ENCODE peak calls at places on chromosomes 4 and X, in ten cellular contexts. E is RWPE2, T is heart left ventricle, N is epithelial cell of prostate, M is lung, Q is thoracic aorta, I is iPS DF 6.9, P is tibial artery, D is endodermal cell, C is substantia nigra. A is an unnamed sample.

GRCh38 chrX:77446840-77447239 is 349 bp upstream of the FGF16 start:
- DNase-seq in T (no peak), M (no peak), C (no peak), P (no peak), E (no peak), D (peak; percentile 53), Q (no peak), I (no peak), N (no peak), A (no peak)

GRCh38 chr4:54726907-54727306 is 69.2 kb downstream of the KIT start:
- DNase-seq in D (no peak), P (no peak), T (no peak), M (no peak), E (no peak), I (no peak), N (no peak), C (no peak), Q (no peak), A (no peak)

GRCh38 chrX:75365243-75365975 is 91.5 kb downstream of the UPRT start:
- DNase-seq in Q (no peak), I (no peak), D (no peak), T (no peak), M (no peak), P (no peak), E (no peak), C (no peak), N (no peak), A (no peak)

GRCh38 chr4:98745372-98745771 is 87.0 kb upstream of the TSPAN5 start:
- DNase-seq in P (no peak), E (no peak), D (no peak), Q (no peak), M (no peak), T (no peak), C (no peak), I (no peak), N (no peak), A (no peak)

GRCh38 chr4:54085284-54085683 is 14.7 kb upstream of the GSX2 start:
- DNase-seq in Q (no peak), T (peak; percentile 36), D (no peak), N (peak; percentile 75), C (no peak), M (no peak), P (peak; percentile 86), I (no peak), E (peak; percentile 76), A (peak; percentile 80)

GRCh38 chrX:101682723-101683122 is 23.1 kb upstream of the ARMCX2 start:
- DNase-seq in E (no peak), N (no peak), C (no peak), P (no peak), Q (no peak), I (no peak), T (no peak), D (no peak), M (no peak), A (no peak)

GRCh38 chr4:151806511-151806927 is 45.7 kb upstream of the GATB start:
- DNase-seq in I (no peak), P (no peak), T (peak; percentile 44), Q (no peak), C (no peak), D (peak; percentile 44), N (no peak), E (no peak), M (no peak), A (peak; percentile 53)

GRCh38 chr4:163808091-163808490 is 313.6 kb downstream of the TMA16 start:
- DNase-seq in E (no peak), I (no peak), N (no peak), T (no peak), P (no peak), D (no peak), M (no peak), C (no peak), Q (no peak), A (no peak)

GRCh38 chr4:76311896-76312331 is 5.4 kb downstream of the STBD1 start:
- DNase-seq in T (no peak), P (no peak), D (no peak), N (no peak), C (no peak), I (no peak), M (no peak), E (no peak), Q (no peak), A (no peak)

GRCh38 chrX:118802857-118803256 is 20.8 kb upstream of the ZCCHC12 start:
- DNase-seq in T (no peak), N (no peak), E (no peak), D (no peak), Q (no peak), C (no peak), P (no peak), M (no peak), I (no peak), A (no peak)

GRCh38 chr4:168551211-168551610 is 54.4 kb downstream of the PALLD start:
- DNase-seq in E (no peak), T (no peak), P (no peak), I (no peak), C (no peak), Q (no peak), N (no peak), M (no peak), D (no peak), A (no peak)

GRCh38 chr4:145216532-145216931 is 36.1 kb upstream of the OTUD4 start:
- DNase-seq in E (no peak), N (no peak), D (no peak), I (no peak), P (no peak), C (no peak), Q (no peak), T (no peak), M (no peak), A (peak; percentile 10)

DNA sequence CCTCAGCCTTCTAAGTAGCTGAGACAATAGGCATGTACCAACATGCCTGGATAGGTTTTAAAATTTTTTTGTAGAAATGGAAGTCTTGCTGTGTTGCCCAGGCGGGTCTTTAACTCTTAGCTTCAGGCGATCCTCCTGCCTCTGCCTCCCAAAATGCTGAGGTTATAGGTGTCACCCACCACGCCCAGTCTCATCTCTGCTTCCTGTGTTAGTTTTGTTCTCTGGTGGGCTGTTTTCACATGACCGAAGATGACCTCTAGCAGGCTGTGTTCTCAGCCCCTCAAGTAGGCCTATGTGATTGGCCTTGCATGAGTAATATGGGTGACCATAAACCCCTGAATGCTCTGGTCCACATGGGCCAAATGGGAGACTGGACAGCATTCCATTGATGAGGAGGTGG is 56.8 kb upstream of the MSANTD1 start:
- DNase-seq in E (no peak), N (no peak), P (no peak), D (peak; percentile 22), Q (no peak), M (no peak), C (no peak), T (no peak), I (no peak), A (no peak)
- H3K27ac ChIP-seq in E (no peak overlapping the region), N (no peak overlapping the region), P (no peak overlapping the region), D (no peak overlapping the region), Q (no peak overlapping the region), M (no peak overlapping the region), C (no peak overlapping the region), T (no peak overlapping the region), I (no peak overlapping the region), A (no peak overlapping the region)

GRCh38 chr4:182642831-182643230 is 274.4 kb downstream of the DCTD start:
- DNase-seq in I (no peak), N (no peak), Q (no peak), M (no peak), C (no peak), D (no peak), E (no peak), T (no peak), P (no peak), A (peak; percentile 47)

GRCh38 chr4:182647901-182648300 is 269.3 kb downstream of the DCTD start:
- DNase-seq in C (no peak), P (no peak), D (no peak), Q (no peak), E (no peak), M (no peak), T (no peak), N (no peak), I (no peak), A (no peak)

GRCh38 chr4:182645511-182645910 is 271.7 kb downstream of the DCTD start:
- DNase-seq in D (no peak), I (no peak), C (no peak), M (no peak), P (no peak), T (no peak), E (no peak), N (no peak), Q (no peak), A (no peak)

GRCh38 chr4:182644326-182645050 is 272.7 kb downstream of the DCTD start:
- DNase-seq in I (no peak), M (no peak), C (no peak), D (no peak), N (no peak), P (no peak), E (no peak), T (no peak), Q (no peak), A (no peak)

DNA sequence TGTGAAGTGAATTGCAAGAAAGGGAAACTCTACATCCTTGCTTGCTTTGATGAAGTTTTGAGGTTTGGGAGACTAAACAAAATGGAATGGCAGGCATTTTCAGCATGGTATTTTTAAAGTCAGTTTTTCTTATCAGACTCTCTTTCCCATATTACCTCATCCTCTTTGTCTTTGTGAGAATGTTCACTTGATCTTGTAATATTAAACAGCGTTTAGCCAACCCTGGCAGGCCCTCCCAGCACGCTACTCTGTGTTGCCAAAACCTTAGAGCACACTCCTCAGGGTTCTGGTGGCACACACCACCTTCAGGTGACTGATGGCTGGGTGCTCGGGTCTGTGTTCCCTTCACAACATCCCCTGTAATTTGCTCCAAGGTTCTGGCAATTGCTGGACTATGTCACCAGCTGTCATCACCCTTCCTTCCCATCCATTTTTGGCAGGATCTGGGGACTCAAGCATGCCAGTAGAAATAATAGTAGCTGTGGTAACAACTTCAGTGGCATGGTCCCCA is 273.3 kb downstream of the DCTD start:
- DNase-seq in Q (no peak), I (no peak), D (no peak), P (peak; percentile 47), T (peak; percentile 60), M (no peak), N (no peak), C (no peak), E (no peak), A (peak; percentile 82)
- H3K27ac ChIP-seq in Q (no peak overlapping the region), I (no peak overlapping the region), D (no peak overlapping the region), P (no peak overlapping the region), T (no peak overlapping the region), M (no peak overlapping the region), N (no peak overlapping the region), C (no peak overlapping the region), E (no peak overlapping the region), A (peak overlapping the region; percentile 88)

DNA sequence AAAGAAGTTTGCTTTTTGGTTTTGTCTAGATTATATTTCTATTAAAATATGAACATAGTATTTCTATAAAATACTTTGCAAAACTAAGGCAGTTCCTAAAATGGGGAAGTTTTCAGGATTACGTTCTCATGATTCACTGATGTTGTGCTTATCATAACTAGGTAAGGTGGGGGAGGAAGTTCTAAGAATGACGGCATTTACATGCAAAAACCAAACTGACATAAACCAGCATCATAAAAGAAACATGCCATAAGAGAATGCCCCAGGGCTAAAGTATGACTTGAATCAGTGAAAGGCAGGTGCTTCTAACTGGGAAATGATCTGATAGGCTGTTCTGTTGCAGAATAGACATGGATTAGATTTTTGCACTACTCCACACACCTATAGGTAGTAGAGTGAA is 204.7 kb upstream of the JADE1 start:
- DNase-seq in D (no peak), Q (no peak), T (no peak), N (peak; percentile 64), P (no peak), E (no peak), I (no peak), M (no peak), C (no peak), A (no peak)
- H3K27ac ChIP-seq in D (no peak overlapping the region), Q (no peak overlapping the region), T (no peak overlapping the region), N (peak overlapping the region; percentile 13), P (no peak overlapping the region), E (peak overlapping the region; percentile 26), I (no peak overlapping the region), M (no peak overlapping the region), C (no peak overlapping the region), A (no peak overlapping the region)

GRCh38 chrX:13488706-13489105 is 80.7 kb upstream of the EGFL6 start:
- DNase-seq in E (no peak), I (no peak), D (no peak), M (no peak), C (no peak), T (no peak), P (no peak), N (no peak), Q (no peak), A (peak; percentile 65)
- H3K27ac ChIP-seq in E (peak overlapping the region; percentile 94), I (no peak overlapping the region), D (no peak overlapping the region), M (no peak overlapping the region), C (no peak overlapping the region), T (peak overlapping the region; percentile 59), P (peak overlapping the region; percentile 74), N (peak overlapping the region; percentile 85), Q (peak overlapping the region; percentile 92), A (peak overlapping the region; percentile 95)

A was measured in SJSA1.